ENCODE peak calls at places on chromosome 11, in six cellular contexts. C is KG1, Q is OCI-LY7, M is astrocyte of the spinal cord, D is hippocampal formation, R is NCI-H460. F is an unnamed sample.

GRCh38 chr11:116879789-116880402 is 42.5 kb upstream of the APOA1 start:
- DNase-seq in R (peak; percentile 50), Q (peak; percentile 81), D (peak; percentile 89), M (peak; percentile 79), C (peak; percentile 29), F (peak; percentile 20)

GRCh38 chr11:72741849-72742521 is 10.2 kb downstream of the ARAP1 start:
- DNase-seq in D (no peak), M (no peak), R (no peak), Q (no peak), C (no peak), F (no peak)

GRCh38 chr11:31487848-31488247 is 21.6 kb downstream of the IMMP1L start:
- DNase-seq in R (peak; percentile 23), D (peak; percentile 10), Q (peak; percentile 26), M (peak; percentile 76), C (no peak), F (peak; percentile 32)

GRCh38 chr11:111910637-111911562 is 670 bp downstream of the CRYAB start:
- DNase-seq in Q (no peak), D (peak; percentile 92), M (no peak), C (no peak), R (no peak), F (no peak)

GRCh38 chr11:109667719-109668118 is 245.7 kb downstream of the C11orf87 start:
- DNase-seq in Q (no peak), R (no peak), C (no peak), D (no peak), M (no peak), F (no peak)

GRCh38 chr11:66106786-66107599 is 36.9 kb downstream of the PACS1 start:
- DNase-seq in C (no peak), D (no peak), M (no peak), Q (no peak), R (no peak), F (no peak)

GRCh38 chr11:111429066-111429506 is 50.0 kb upstream of the POU2AF1 start:
- DNase-seq in R (peak; percentile 26), Q (peak; percentile 85), D (no peak), C (peak; percentile 23), M (peak; percentile 36), F (peak; percentile 8)

GRCh38 chr11:74134661-74135515 is 35.9 kb downstream of the C2CD3 start:
- DNase-seq in C (no peak), Q (no peak), D (no peak), R (no peak), M (peak; percentile 37), F (no peak)